ENCODE peak calls at places on chromosomes 13 and 19, in ten cellular contexts. One of them, this sample, is unnamed.

GRCh38 chr13:32229443-32229842 is 85.7 kb downstream of the ZAR1L start:
- DNase-seq in ovary: no peak
- DNase-seq in stomach: no peak
- DNase-seq in heart left ventricle: no peak
- DNase-seq in adrenal gland: no peak
- DNase-seq in body of pancreas: no peak
- DNase-seq in sigmoid colon: no peak
- DNase-seq in IMR-90: peak; percentile 28
- DNase-seq in Peyer's patch: no peak
- DNase-seq in tibial nerve: no peak
- DNase-seq in this sample: no peak

GRCh38 chr19:19403373-19403901 is 2.0 kb upstream of the GATAD2A start:
- DNase-seq in IMR-90: peak; percentile 44
- DNase-seq in stomach: no peak
- DNase-seq in ovary: no peak
- DNase-seq in body of pancreas: peak; percentile 16
- DNase-seq in sigmoid colon: no peak
- DNase-seq in adrenal gland: peak; percentile 43
- DNase-seq in heart left ventricle: no peak
- DNase-seq in Peyer's patch: no peak
- DNase-seq in tibial nerve: no peak
- DNase-seq in this sample: no peak

GRCh38 chr13:77985866-77986636 is 67.4 kb upstream of the EDNRB start:
- DNase-seq in Peyer's patch: no peak
- DNase-seq in body of pancreas: no peak
- DNase-seq in IMR-90: no peak
- DNase-seq in tibial nerve: no peak
- DNase-seq in heart left ventricle: peak; percentile 21
- DNase-seq in sigmoid colon: no peak
- DNase-seq in adrenal gland: no peak
- DNase-seq in stomach: no peak
- DNase-seq in ovary: no peak
- DNase-seq in this sample: no peak

GRCh38 chr19:12727745-12728433 is 4.2 kb upstream of the TNPO2 start:
- DNase-seq in tibial nerve: no peak
- DNase-seq in sigmoid colon: no peak
- DNase-seq in body of pancreas: no peak
- DNase-seq in stomach: no peak
- DNase-seq in adrenal gland: no peak
- DNase-seq in Peyer's patch: no peak
- DNase-seq in IMR-90: no peak
- DNase-seq in heart left ventricle: no peak
- DNase-seq in ovary: no peak
- DNase-seq in this sample: no peak

GRCh38 chr19:55116232-55117062 is 990 bp downstream of the PPP1R12C start:
- DNase-seq in IMR-90: peak; percentile 66
- DNase-seq in adrenal gland: peak; percentile 70
- DNase-seq in body of pancreas: peak; percentile 43
- DNase-seq in Peyer's patch: peak; percentile 84
- DNase-seq in tibial nerve: peak; percentile 67
- DNase-seq in sigmoid colon: peak; percentile 92
- DNase-seq in stomach: peak; percentile 43
- DNase-seq in ovary: peak; percentile 80
- DNase-seq in heart left ventricle: peak; percentile 77
- DNase-seq in this sample: peak; percentile 45

GRCh38 chr13:30442854-30443379 is 20.6 kb downstream of the UBE2L5 start:
- DNase-seq in body of pancreas: no peak
- DNase-seq in ovary: no peak
- DNase-seq in stomach: no peak
- DNase-seq in heart left ventricle: no peak
- DNase-seq in Peyer's patch: no peak
- DNase-seq in adrenal gland: no peak
- DNase-seq in sigmoid colon: no peak
- DNase-seq in IMR-90: no peak
- DNase-seq in tibial nerve: no peak
- DNase-seq in this sample: no peak

GRCh38 chr13:101736551-101736950 is 284.1 kb downstream of the ITGBL1 start:
- DNase-seq in Peyer's patch: no peak
- DNase-seq in tibial nerve: no peak
- DNase-seq in adrenal gland: no peak
- DNase-seq in body of pancreas: no peak
- DNase-seq in ovary: no peak
- DNase-seq in sigmoid colon: no peak
- DNase-seq in heart left ventricle: no peak
- DNase-seq in stomach: no peak
- DNase-seq in IMR-90: no peak
- DNase-seq in this sample: no peak

GRCh38 chr13:91722267-91722884 is 324.0 kb downstream of the GPC5 start:
- DNase-seq in IMR-90: peak; percentile 18
- DNase-seq in adrenal gland: no peak
- DNase-seq in sigmoid colon: no peak
- DNase-seq in ovary: no peak
- DNase-seq in tibial nerve: no peak
- DNase-seq in heart left ventricle: no peak
- DNase-seq in Peyer's patch: no peak
- DNase-seq in body of pancreas: no peak
- DNase-seq in stomach: no peak
- DNase-seq in this sample: no peak

GRCh38 chr19:40663712-40664692 is 26.4 kb downstream of the NUMBL start:
- DNase-seq in Peyer's patch: no peak
- DNase-seq in sigmoid colon: peak; percentile 74
- DNase-seq in stomach: no peak
- DNase-seq in heart left ventricle: peak; percentile 58
- DNase-seq in body of pancreas: no peak
- DNase-seq in tibial nerve: no peak
- DNase-seq in IMR-90: peak; percentile 50
- DNase-seq in ovary: no peak
- DNase-seq in adrenal gland: peak; percentile 45
- DNase-seq in this sample: no peak

GRCh38 chr13:96090240-96091101 is 564 bp downstream of the HS6ST3 start:
- DNase-seq in body of pancreas: peak; percentile 44
- DNase-seq in ovary: peak; percentile 27
- DNase-seq in stomach: peak; percentile 28
- DNase-seq in adrenal gland: no peak
- DNase-seq in sigmoid colon: no peak
- DNase-seq in tibial nerve: no peak
- DNase-seq in IMR-90: no peak
- DNase-seq in Peyer's patch: no peak
- DNase-seq in heart left ventricle: no peak
- DNase-seq in this sample: peak; percentile 61

GRCh38 chr13:75217949-75218348 is 264.0 kb downstream of the TBC1D4 start:
- DNase-seq in tibial nerve: no peak
- DNase-seq in Peyer's patch: no peak
- DNase-seq in sigmoid colon: no peak
- DNase-seq in body of pancreas: no peak
- DNase-seq in IMR-90: peak; percentile 4
- DNase-seq in ovary: no peak
- DNase-seq in adrenal gland: no peak
- DNase-seq in stomach: no peak
- DNase-seq in heart left ventricle: no peak
- DNase-seq in this sample: no peak

GRCh38 chr13:113417008-113417735 is 36.1 kb downstream of the ADPRHL1 start:
- DNase-seq in stomach: no peak
- DNase-seq in Peyer's patch: no peak
- DNase-seq in adrenal gland: no peak
- DNase-seq in IMR-90: no peak
- DNase-seq in tibial nerve: no peak
- DNase-seq in heart left ventricle: no peak
- DNase-seq in ovary: no peak
- DNase-seq in sigmoid colon: no peak
- DNase-seq in body of pancreas: no peak
- DNase-seq in this sample: no peak

GRCh38 chr19:982567-983170 is 1.5 kb upstream of the WDR18 start:
- DNase-seq in IMR-90: peak; percentile 31
- DNase-seq in ovary: peak; percentile 86
- DNase-seq in adrenal gland: peak; percentile 67
- DNase-seq in body of pancreas: peak; percentile 81
- DNase-seq in heart left ventricle: peak; percentile 71
- DNase-seq in sigmoid colon: peak; percentile 80
- DNase-seq in tibial nerve: peak; percentile 55
- DNase-seq in Peyer's patch: peak; percentile 86
- DNase-seq in stomach: peak; percentile 79
- DNase-seq in this sample: peak; percentile 63

GRCh38 chr13:111281751-111282311 is 38.6 kb upstream of the TEX29 start:
- DNase-seq in ovary: no peak
- DNase-seq in tibial nerve: no peak
- DNase-seq in body of pancreas: no peak
- DNase-seq in sigmoid colon: no peak
- DNase-seq in IMR-90: peak; percentile 85
- DNase-seq in adrenal gland: no peak
- DNase-seq in Peyer's patch: no peak
- DNase-seq in stomach: no peak
- DNase-seq in heart left ventricle: no peak
- DNase-seq in this sample: no peak

GRCh38 chr19:17266975-17267788 is at the start of gene BABAM1:
- DNase-seq in tibial nerve: peak; percentile 96
- DNase-seq in ovary: peak; percentile 92
- DNase-seq in stomach: peak; percentile 96
- DNase-seq in body of pancreas: peak; percentile 97
- DNase-seq in sigmoid colon: peak; percentile 98
- DNase-seq in heart left ventricle: peak; percentile 98
- DNase-seq in adrenal gland: peak; percentile 99
- DNase-seq in IMR-90: peak; percentile 100
- DNase-seq in Peyer's patch: peak; percentile 99
- DNase-seq in this sample: peak; percentile 96
- TF ChIP-seq POLR2A in tibial nerve: no peak
- TF ChIP-seq POLR2A in ovary: no peak
- TF ChIP-seq POLR2A in stomach: no peak
- TF ChIP-seq POLR2A in body of pancreas: peak; percentile 51
- TF ChIP-seq POLR2A in sigmoid colon: peak; percentile 7
- TF ChIP-seq POLR2A in heart left ventricle: no peak
- TF ChIP-seq POLR2A in adrenal gland: peak; percentile 35
- TF ChIP-seq POLR2A in IMR-90: peak; percentile 51
- TF ChIP-seq POLR2A in Peyer's patch: no peak
- TF ChIP-seq POLR2A in this sample: peak; percentile 41

GRCh38 chr19:3185482-3186376 is at the start of gene NCLN:
- DNase-seq in ovary: peak; percentile 97
- DNase-seq in tibial nerve: peak; percentile 95
- DNase-seq in adrenal gland: peak; percentile 95
- DNase-seq in Peyer's patch: peak; percentile 97
- DNase-seq in heart left ventricle: peak; percentile 95
- DNase-seq in sigmoid colon: peak; percentile 96
- DNase-seq in stomach: peak; percentile 96
- DNase-seq in IMR-90: peak; percentile 91
- DNase-seq in body of pancreas: peak; percentile 96
- DNase-seq in this sample: peak; percentile 96
- H3K27ac ChIP-seq in ovary: peak within 1 kb of the TSS; percentile 31
- H3K27ac ChIP-seq in tibial nerve: peak within 1 kb of the TSS; percentile 77
- H3K27ac ChIP-seq in adrenal gland: peak within 1 kb of the TSS; percentile 83
- H3K27ac ChIP-seq in Peyer's patch: peak within 1 kb of the TSS; percentile 83
- H3K27ac ChIP-seq in heart left ventricle: peak within 1 kb of the TSS; percentile 95
- H3K27ac ChIP-seq in sigmoid colon: peak within 1 kb of the TSS; percentile 84
- H3K27ac ChIP-seq in stomach: peak within 1 kb of the TSS; percentile 70
- H3K27ac ChIP-seq in IMR-90: peak within 1 kb of the TSS; percentile 93
- H3K27ac ChIP-seq in body of pancreas: peak within 1 kb of the TSS; percentile 64
- H3K27ac ChIP-seq in this sample: peak within 1 kb of the TSS; percentile 79

GRCh38 chr19:34404109-34404909 is at the start of gene PDCD2L:
- DNase-seq in tibial nerve: peak; percentile 87
- DNase-seq in IMR-90: peak; percentile 85
- DNase-seq in stomach: peak; percentile 97
- DNase-seq in body of pancreas: peak; percentile 97
- DNase-seq in adrenal gland: peak; percentile 94
- DNase-seq in ovary: peak; percentile 95
- DNase-seq in heart left ventricle: peak; percentile 94
- DNase-seq in Peyer's patch: peak; percentile 97
- DNase-seq in sigmoid colon: peak; percentile 96
- DNase-seq in this sample: peak; percentile 96
- TF ChIP-seq POLR2A in tibial nerve: no peak
- TF ChIP-seq POLR2A in IMR-90: no peak
- TF ChIP-seq POLR2A in stomach: no peak
- TF ChIP-seq POLR2A in body of pancreas: peak; percentile 80
- TF ChIP-seq POLR2A in adrenal gland: peak; percentile 58
- TF ChIP-seq POLR2A in ovary: peak; percentile 30
- TF ChIP-seq POLR2A in heart left ventricle: no peak
- TF ChIP-seq POLR2A in Peyer's patch: peak; percentile 53
- TF ChIP-seq POLR2A in sigmoid colon: peak; percentile 35
- TF ChIP-seq POLR2A in this sample: no peak

GRCh38 chr19:48471836-48472235 is 2.7 kb downstream of the CYTH2 start:
- DNase-seq in heart left ventricle: no peak
- DNase-seq in body of pancreas: no peak
- DNase-seq in ovary: no peak
- DNase-seq in IMR-90: no peak
- DNase-seq in adrenal gland: no peak
- DNase-seq in Peyer's patch: no peak
- DNase-seq in sigmoid colon: no peak
- DNase-seq in stomach: no peak
- DNase-seq in tibial nerve: no peak
- DNase-seq in this sample: peak; percentile 64
- H3K27ac ChIP-seq in heart left ventricle: no peak overlapping the region
- H3K27ac ChIP-seq in body of pancreas: no peak overlapping the region
- H3K27ac ChIP-seq in ovary: no peak overlapping the region
- H3K27ac ChIP-seq in IMR-90: no peak overlapping the region
- H3K27ac ChIP-seq in adrenal gland: no peak overlapping the region
- H3K27ac ChIP-seq in Peyer's patch: no peak overlapping the region
- H3K27ac ChIP-seq in sigmoid colon: no peak overlapping the region
- H3K27ac ChIP-seq in stomach: no peak overlapping the region
- H3K27ac ChIP-seq in tibial nerve: no peak overlapping the region
- H3K27ac ChIP-seq in this sample: peak overlapping the region; percentile 65

DNA sequence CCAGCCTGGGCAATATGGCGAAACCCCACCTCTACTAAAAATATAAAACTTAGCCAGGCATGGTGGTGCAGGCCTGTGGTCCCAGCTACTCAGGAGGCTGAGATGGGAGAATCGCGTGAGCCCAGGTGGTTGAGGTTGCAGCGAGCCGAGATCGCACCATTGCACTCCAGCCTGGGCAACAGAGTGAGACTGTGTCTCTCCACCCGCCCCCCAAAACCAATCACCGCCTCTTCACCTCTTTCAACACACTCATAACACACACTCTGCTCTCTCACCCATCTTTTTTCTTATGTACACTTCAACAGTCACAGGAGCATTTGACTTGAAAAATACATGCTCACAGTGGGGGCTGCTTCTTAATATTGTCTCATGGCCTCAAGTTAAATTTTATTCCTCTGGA is 76.8 kb downstream of the ESD start:
- DNase-seq in adrenal gland: no peak
- DNase-seq in Peyer's patch: no peak
- DNase-seq in heart left ventricle: no peak
- DNase-seq in IMR-90: no peak
- DNase-seq in stomach: no peak
- DNase-seq in tibial nerve: no peak
- DNase-seq in body of pancreas: no peak
- DNase-seq in sigmoid colon: no peak
- DNase-seq in ovary: no peak
- DNase-seq in this sample: no peak
- TF ChIP-seq POLR2A in adrenal gland: no peak
- TF ChIP-seq POLR2A in Peyer's patch: no peak
- TF ChIP-seq POLR2A in heart left ventricle: no peak
- TF ChIP-seq POLR2A in IMR-90: no peak
- TF ChIP-seq POLR2A in stomach: no peak
- TF ChIP-seq POLR2A in tibial nerve: no peak
- TF ChIP-seq POLR2A in body of pancreas: no peak
- TF ChIP-seq POLR2A in sigmoid colon: no peak
- TF ChIP-seq POLR2A in ovary: no peak
- TF ChIP-seq POLR2A in this sample: no peak